ENCODE peak calls at places on chromosomes 13 and 19, in eight cellular contexts. C is tibial nerve, D is SK-N-SH, R is ovary, Q is A549, F is transverse colon, O is stomach, W is suprapubic skin. A is an unnamed sample.

GRCh38 chr19:29337029-29337428 is 124.1 kb upstream of the UQCRFS1 start:
- DNase-seq in C (no peak), D (no peak), R (no peak), Q (no peak), F (no peak), O (no peak), W (no peak), A (no peak)

GRCh38 chr19:57850553-57851017 is 926 bp downstream of the ZNF587 start:
- DNase-seq in C (no peak), D (peak), R (no peak), Q (peak), F (peak), O (peak), W (no peak), A (no peak)

GRCh38 chr13:44903596-44903995 is 85.7 kb downstream of the NUFIP1 start:
- DNase-seq in C (peak), D (no peak), R (peak), Q (no peak), F (peak), O (peak), W (peak), A (peak)

GRCh38 chr19:29843180-29844051 is 31.6 kb downstream of the CCNE1 start:
- DNase-seq in C (peak), D (no peak), R (peak), Q (no peak), F (peak), O (no peak), W (peak), A (peak)

GRCh38 chr13:106630162-106630561 is 62.2 kb upstream of the ARGLU1 start:
- DNase-seq in C (no peak), D (no peak), R (no peak), Q (no peak), F (no peak), O (no peak), W (no peak), A (no peak)

GRCh38 chr13:77571956-77572355 is 36.5 kb downstream of the SCEL start:
- DNase-seq in C (no peak), D (no peak), R (no peak), Q (no peak), F (no peak), O (no peak), W (no peak), A (no peak)

GRCh38 chr19:53864308-53864836 is 3.3 kb upstream of the MYADM start:
- DNase-seq in C (no peak), D (no peak), R (no peak), Q (peak), F (peak), O (peak), W (no peak), A (no peak)

GRCh38 chr19:15180451-15181390 is 20.1 kb downstream of the NOTCH3 start:
- DNase-seq in C (no peak), D (no peak), R (no peak), Q (no peak), F (peak), O (peak), W (no peak), A (no peak)

GRCh38 chr13:30133976-30134375 is 173.4 kb downstream of the KATNAL1 start:
- DNase-seq in C (no peak), D (no peak), R (peak), Q (no peak), F (no peak), O (no peak), W (no peak), A (no peak)

GRCh38 chr19:33580026-33580644 is 41.6 kb upstream of the CHST8 start:
- DNase-seq in C (no peak), D (no peak), R (no peak), Q (no peak), F (no peak), O (peak), W (no peak), A (no peak)

GRCh38 chr19:38729653-38730469 is 14.4 kb downstream of the CAPN12 start:
- DNase-seq in C (peak), D (peak), R (peak), Q (peak), F (peak), O (peak), W (no peak), A (peak)

GRCh38 chr19:16637535-16637934 is 9.5 kb upstream of the MED26 start:
- DNase-seq in C (no peak), D (no peak), R (no peak), Q (no peak), F (no peak), O (no peak), W (no peak), A (no peak)

GRCh38 chr19:10820173-10820572 is 15.8 kb downstream of the TMED1 start:
- DNase-seq in C (no peak), D (peak), R (no peak), Q (peak), F (no peak), O (no peak), W (no peak), A (no peak)

GRCh38 chr19:51187395-51188226 is 37.3 kb upstream of the CD33 start:
- DNase-seq in C (no peak), D (no peak), R (no peak), Q (no peak), F (no peak), O (no peak), W (no peak), A (no peak)

GRCh38 chr13:108342369-108343289 is 73.1 kb downstream of the TNFSF13B start:
- DNase-seq in C (no peak), D (peak), R (no peak), Q (peak), F (no peak), O (no peak), W (no peak), A (no peak)

GRCh38 chr13:24692541-24692940 is 12.3 kb downstream of the ATP12A start:
- DNase-seq in C (peak), D (no peak), R (no peak), Q (no peak), F (no peak), O (no peak), W (no peak), A (no peak)

GRCh38 chr19:4694211-4694987 is 24.3 kb upstream of the MYDGF start:
- DNase-seq in C (no peak), D (no peak), R (no peak), Q (peak), F (peak), O (peak), W (peak), A (peak)

GRCh38 chr13:113551081-113552000 is 33.2 kb upstream of the TFDP1 start:
- DNase-seq in C (no peak), D (peak), R (no peak), Q (no peak), F (peak), O (peak), W (no peak), A (no peak)

GRCh38 chr13:75705395-75705794 is 69.3 kb downstream of the LMO7 start:
- DNase-seq in C (no peak), D (no peak), R (no peak), Q (peak), F (no peak), O (no peak), W (no peak), A (no peak)

GRCh38 chr19:37981785-37982475 is 74.9 kb downstream of the SIPA1L3 start:
- DNase-seq in C (no peak), D (no peak), R (no peak), Q (no peak), F (peak), O (peak), W (peak), A (no peak)

GRCh38 chr13:23510544-23510916 is 59.7 kb upstream of the TNFRSF19 start:
- DNase-seq in C (no peak), D (no peak), R (no peak), Q (no peak), F (no peak), O (no peak), W (no peak), A (no peak)

GRCh38 chr19:5539431-5539833 is 28.3 kb downstream of the TINCR start:
- DNase-seq in C (no peak), D (peak), R (no peak), Q (no peak), F (no peak), O (no peak), W (no peak), A (no peak)

GRCh38 chr13:20254076-20254475 is 22.0 kb upstream of the GJB6 start:
- DNase-seq in C (no peak), D (no peak), R (no peak), Q (no peak), F (no peak), O (no peak), W (no peak), A (no peak)

GRCh38 chr13:98529171-98529570 is 47.7 kb downstream of the STK24 start:
- DNase-seq in C (no peak), D (no peak), R (no peak), Q (no peak), F (no peak), O (no peak), W (no peak), A (peak)

GRCh38 chr13:99018418-99019180 is 40.7 kb upstream of the DOCK9 start:
- DNase-seq in C (no peak), D (no peak), R (no peak), Q (no peak), F (no peak), O (no peak), W (no peak), A (no peak)

GRCh38 chr19:4368128-4368820 is 24.9 kb downstream of the MPND start:
- DNase-seq in C (no peak), D (no peak), R (peak), Q (no peak), F (no peak), O (no peak), W (peak), A (no peak)

GRCh38 chr19:33752945-33753344 is 43.7 kb upstream of the KCTD15 start:
- DNase-seq in C (no peak), D (no peak), R (no peak), Q (no peak), F (no peak), O (no peak), W (no peak), A (no peak)

GRCh38 chr13:32225494-32225931 is 89.7 kb downstream of the ZAR1L start:
- DNase-seq in C (no peak), D (no peak), R (no peak), Q (no peak), F (no peak), O (no peak), W (no peak), A (no peak)
- TF ChIP-seq EP300 in C (no peak), D (no peak), R (no peak), Q (no peak), F (no peak), O (no peak), W (no peak), A (no peak)

GRCh38 chr13:73778242-73778864 is 355.9 kb downstream of the KLF12 start:
- DNase-seq in C (no peak), D (no peak), R (no peak), Q (no peak), F (no peak), O (no peak), W (no peak), A (no peak)
- TF ChIP-seq EP300 in C (no peak), D (no peak), R (no peak), Q (no peak), F (no peak), O (no peak), W (no peak), A (no peak)

GRCh38 chr19:42252365-42253244 is 2.3 kb downstream of the ERF start:
- DNase-seq in C (no peak), D (peak), R (peak), Q (peak), F (no peak), O (no peak), W (peak), A (peak)
- TF ChIP-seq EP300 in C (peak), D (no peak), R (no peak), Q (no peak), F (no peak), O (no peak), W (no peak), A (no peak)

DNA sequence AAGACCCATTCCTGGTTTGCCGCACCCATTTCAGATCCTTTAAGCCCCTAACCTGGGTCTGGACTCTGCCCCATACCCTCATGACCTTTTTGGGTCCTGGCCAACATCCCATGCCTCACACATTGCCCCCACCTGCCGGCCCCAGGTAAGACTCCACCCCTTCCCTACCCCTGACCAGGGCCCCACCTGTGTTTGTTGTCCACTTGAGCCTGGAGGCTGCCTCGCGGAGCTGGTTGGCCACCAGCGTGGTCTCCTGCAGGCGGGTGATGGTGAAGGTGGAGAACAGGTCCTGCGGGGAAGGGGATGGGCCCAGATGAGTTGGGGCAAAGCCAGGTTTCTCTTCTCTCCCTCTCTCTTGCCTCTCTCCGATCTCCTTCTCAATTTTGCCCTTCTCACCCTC is 19.5 kb downstream of the MAN2B1 start:
- DNase-seq in C (no peak), D (peak), R (no peak), Q (no peak), F (no peak), O (no peak), W (no peak), A (no peak)
- TF ChIP-seq EP300 in C (no peak), D (no peak), R (no peak), Q (no peak), F (no peak), O (no peak), W (no peak), A (no peak)

GRCh38 chr13:49452725-49453457 is 8.8 kb downstream of the SETDB2 start:
- DNase-seq in C (no peak), D (no peak), R (no peak), Q (no peak), F (no peak), O (no peak), W (no peak), A (no peak)

GRCh38 chr13:49456156-49456555 is 12.1 kb downstream of the SETDB2 start:
- DNase-seq in C (no peak), D (no peak), R (no peak), Q (no peak), F (no peak), O (no peak), W (no peak), A (no peak)

GRCh38 chr13:49455016-49455398 is 10.9 kb downstream of the SETDB2 start:
- DNase-seq in C (no peak), D (no peak), R (no peak), Q (no peak), F (no peak), O (no peak), W (no peak), A (no peak)

GRCh38 chr13:49453465-49453864 is 9.4 kb downstream of the SETDB2 start:
- DNase-seq in C (no peak), D (no peak), R (no peak), Q (no peak), F (no peak), O (no peak), W (no peak), A (no peak)

DNA sequence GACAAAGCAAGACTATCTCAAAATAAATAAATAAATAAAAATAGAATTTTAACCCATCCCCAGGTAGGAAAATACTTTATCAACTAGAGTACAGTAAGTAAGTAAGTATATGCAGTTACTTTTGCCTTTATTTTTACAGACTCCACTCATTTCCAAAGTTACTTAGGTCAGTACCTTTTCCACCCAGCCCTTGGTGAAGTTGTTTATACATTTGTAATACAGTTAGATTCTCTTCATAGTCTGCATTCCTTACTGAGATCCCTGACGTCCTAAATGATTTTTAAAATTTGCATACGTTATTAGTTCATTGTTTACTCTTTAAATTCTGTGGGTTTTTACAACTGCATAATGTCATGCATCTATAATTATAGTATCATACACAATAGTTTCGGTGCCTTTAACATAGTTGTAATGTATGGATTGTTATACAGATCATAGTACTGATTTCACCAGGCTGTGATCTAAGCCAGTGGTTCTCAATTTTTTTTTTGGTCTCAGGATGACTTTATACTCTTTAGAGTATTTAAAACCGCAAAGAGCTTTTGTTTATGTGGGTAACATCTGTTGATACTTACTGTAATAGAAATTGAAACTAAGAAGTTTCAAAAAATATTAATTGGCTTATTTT is 10.4 kb downstream of the SETDB2 start:
- DNase-seq in C (no peak), D (no peak), R (no peak), Q (no peak), F (no peak), O (no peak), W (no peak), A (no peak)
- TF ChIP-seq EP300 in C (no peak), D (no peak), R (no peak), Q (no peak), F (no peak), O (no peak), W (no peak), A (no peak)

DNA sequence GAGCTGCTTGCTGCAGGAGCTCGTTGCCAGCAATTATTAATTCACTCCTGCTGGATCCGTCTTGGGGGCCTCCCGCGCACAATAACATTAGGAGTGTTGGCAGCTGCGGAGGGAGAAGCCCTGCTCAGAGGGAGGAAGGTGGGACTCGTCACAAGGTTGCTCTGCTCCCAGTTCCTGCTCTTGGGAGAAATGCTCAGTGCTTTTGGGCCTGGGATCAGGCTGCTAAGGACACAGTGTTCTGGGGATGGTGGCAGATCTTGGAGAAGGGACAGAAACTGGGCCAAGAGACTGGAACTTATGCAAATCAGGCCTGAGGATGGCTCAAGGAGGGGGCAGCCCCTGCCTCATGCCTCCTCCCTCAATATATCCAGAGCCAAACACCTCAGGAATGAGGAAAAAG is 78.9 kb upstream of the OLFM4 start:
- DNase-seq in C (no peak), D (no peak), R (no peak), Q (no peak), F (no peak), O (no peak), W (no peak), A (no peak)
- TF ChIP-seq EP300 in C (no peak), D (no peak), R (no peak), Q (no peak), F (no peak), O (no peak), W (no peak), A (no peak)

GRCh38 chr19:55620410-55620809 is 4.0 kb downstream of the ZNF784 start:
- DNase-seq in C (no peak), D (no peak), R (no peak), Q (no peak), F (no peak), O (no peak), W (no peak), A (no peak)

GRCh38 chr19:55618426-55618825 is 5.9 kb downstream of the ZNF784 start:
- DNase-seq in C (no peak), D (no peak), R (no peak), Q (no peak), F (no peak), O (no peak), W (no peak), A (no peak)

GRCh38 chr19:55620951-55621672 is 3.3 kb downstream of the ZNF784 start:
- DNase-seq in C (no peak), D (no peak), R (no peak), Q (no peak), F (no peak), O (no peak), W (peak), A (no peak)

GRCh38 chr19:55617426-55617825 is 6.9 kb downstream of the ZNF784 start:
- DNase-seq in C (no peak), D (no peak), R (no peak), Q (no peak), F (no peak), O (no peak), W (no peak), A (no peak)

GRCh38 chr19:55619264-55619663 is 5.1 kb downstream of the ZNF784 start:
- DNase-seq in C (no peak), D (no peak), R (no peak), Q (no peak), F (no peak), O (no peak), W (no peak), A (no peak)
- TF ChIP-seq EP300 in C (no peak), D (no peak), R (no peak), Q (no peak), F (no peak), O (no peak), W (no peak), A (no peak)

GRCh38 chr13:105608132-105608531 is 927.3 kb downstream of the EFNB2 start:
- DNase-seq in C (no peak), D (no peak), R (no peak), Q (no peak), F (no peak), O (no peak), W (no peak), A (no peak)

GRCh38 chr13:105612541-105612940 is 922.9 kb downstream of the EFNB2 start:
- DNase-seq in C (no peak), D (no peak), R (no peak), Q (no peak), F (no peak), O (no peak), W (no peak), A (no peak)

GRCh38 chr13:105616313-105617075 is 919.0 kb downstream of the EFNB2 start:
- DNase-seq in C (no peak), D (no peak), R (no peak), Q (no peak), F (no peak), O (no peak), W (no peak), A (no peak)

GRCh38 chr13:105611424-105611823 is 924.0 kb downstream of the EFNB2 start:
- DNase-seq in C (no peak), D (no peak), R (no peak), Q (no peak), F (no peak), O (no peak), W (no peak), A (no peak)
- TF ChIP-seq EP300 in C (no peak), D (no peak), R (no peak), Q (no peak), F (no peak), O (no peak), W (no peak), A (no peak)

DNA sequence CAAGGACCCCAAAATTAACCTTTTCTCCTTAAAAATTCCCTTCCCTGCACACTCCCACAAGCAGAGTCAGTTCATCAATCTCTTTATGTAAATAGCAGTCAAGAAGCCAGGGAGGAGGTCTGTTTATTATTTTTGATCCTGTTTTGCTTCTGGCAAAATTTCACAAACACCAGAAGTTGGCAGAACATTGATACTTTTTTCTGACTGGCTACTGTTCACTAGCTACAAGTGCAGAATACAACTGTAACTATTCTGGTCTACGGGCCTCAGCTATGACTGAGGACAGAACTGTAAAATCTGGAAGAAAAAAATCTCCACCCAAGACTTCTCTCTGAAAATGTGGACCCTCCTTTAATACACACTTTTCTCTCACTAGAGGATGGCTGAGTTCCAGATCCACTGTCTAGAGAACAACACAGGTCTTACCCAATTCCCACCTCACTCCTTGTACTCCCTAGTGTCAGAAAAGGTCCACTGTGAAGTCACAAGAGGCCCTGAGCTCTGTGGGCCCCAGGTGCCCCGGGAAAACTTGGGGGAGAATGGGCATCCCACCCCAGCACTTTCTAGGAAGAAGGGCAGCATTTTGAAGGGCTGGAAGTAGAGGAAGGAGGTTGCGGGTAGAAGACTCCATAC is 14.5 kb downstream of the STARD13 start:
- DNase-seq in C (no peak), D (no peak), R (no peak), Q (no peak), F (no peak), O (no peak), W (no peak), A (no peak)
- TF ChIP-seq EP300 in C (peak), D (no peak), R (no peak), Q (no peak), F (no peak), O (no peak), W (no peak), A (no peak)

A was measured in sigmoid colon.